ENCODE peak calls at places on chromosomes 16 and 17, in five cellular contexts. One of them, this sample, is unnamed.

GRCh38 chr17:7579001-7579838 is at the start of gene CD68:
- DNase-seq in NCI-H1694 treated with DMSO at 0.1 percent for 48 hours: no peak
- DNase-seq in H7: peak
- DNase-seq in HEK293T: no peak
- DNase-seq in AG08395: peak
- DNase-seq in this sample: peak

GRCh38 chr17:2239882-2240430 is 63.6 kb downstream of the SMG6 start:
- DNase-seq in AG08395: peak
- DNase-seq in HEK293T: no peak
- DNase-seq in NCI-H1694 treated with DMSO at 0.1 percent for 48 hours: no peak
- DNase-seq in H7: no peak
- DNase-seq in this sample: peak

GRCh38 chr17:20267459-20267842 is 199.9 kb downstream of the LGALS9B start:
- DNase-seq in AG08395: no peak
- DNase-seq in H7: no peak
- DNase-seq in HEK293T: no peak
- DNase-seq in NCI-H1694 treated with DMSO at 0.1 percent for 48 hours: no peak
- DNase-seq in this sample: no peak

GRCh38 chr17:64741924-64742670 is 80.0 kb upstream of the SMURF2 start:
- DNase-seq in AG08395: peak
- DNase-seq in NCI-H1694 treated with DMSO at 0.1 percent for 48 hours: no peak
- DNase-seq in HEK293T: no peak
- DNase-seq in H7: no peak
- DNase-seq in this sample: peak

GRCh38 chr17:62778990-62779681 is 29.0 kb downstream of the MARCHF10 start:
- DNase-seq in AG08395: peak
- DNase-seq in NCI-H1694 treated with DMSO at 0.1 percent for 48 hours: peak
- DNase-seq in H7: no peak
- DNase-seq in HEK293T: no peak
- DNase-seq in this sample: peak

GRCh38 chr17:16568541-16569357 is at the start of gene ZNF287:
- DNase-seq in H7: peak
- DNase-seq in AG08395: peak
- DNase-seq in NCI-H1694 treated with DMSO at 0.1 percent for 48 hours: peak
- DNase-seq in HEK293T: peak
- DNase-seq in this sample: peak

GRCh38 chr17:73653810-73654209 is 9.6 kb upstream of the SDK2 start:
- DNase-seq in NCI-H1694 treated with DMSO at 0.1 percent for 48 hours: no peak
- DNase-seq in H7: no peak
- DNase-seq in AG08395: no peak
- DNase-seq in HEK293T: no peak
- DNase-seq in this sample: no peak

GRCh38 chr16:17476414-17477259 is 5.9 kb upstream of the XYLT1 start:
- DNase-seq in HEK293T: peak
- DNase-seq in AG08395: peak
- DNase-seq in H7: peak
- DNase-seq in NCI-H1694 treated with DMSO at 0.1 percent for 48 hours: peak
- DNase-seq in this sample: peak

GRCh38 chr16:82070656-82071369 is 35.8 kb downstream of the HSD17B2 start:
- DNase-seq in AG08395: peak
- DNase-seq in HEK293T: no peak
- DNase-seq in NCI-H1694 treated with DMSO at 0.1 percent for 48 hours: no peak
- DNase-seq in H7: no peak
- DNase-seq in this sample: peak

GRCh38 chr17:80243526-80244433 is 16.9 kb upstream of the RNF213 start:
- DNase-seq in HEK293T: no peak
- DNase-seq in H7: no peak
- DNase-seq in NCI-H1694 treated with DMSO at 0.1 percent for 48 hours: no peak
- DNase-seq in AG08395: no peak
- DNase-seq in this sample: no peak

GRCh38 chr16:6016530-6017184 is 919.1 kb upstream of the EEF2KMT start:
- DNase-seq in AG08395: no peak
- DNase-seq in HEK293T: peak
- DNase-seq in NCI-H1694 treated with DMSO at 0.1 percent for 48 hours: peak
- DNase-seq in H7: peak
- DNase-seq in this sample: no peak

GRCh38 chr16:24689128-24689527 is 40.3 kb upstream of the TNRC6A start:
- DNase-seq in AG08395: peak
- DNase-seq in H7: peak
- DNase-seq in NCI-H1694 treated with DMSO at 0.1 percent for 48 hours: peak
- DNase-seq in HEK293T: peak
- DNase-seq in this sample: peak

GRCh38 chr17:18045691-18046090 is 6.5 kb downstream of the GID4 start:
- DNase-seq in NCI-H1694 treated with DMSO at 0.1 percent for 48 hours: no peak
- DNase-seq in AG08395: no peak
- DNase-seq in H7: no peak
- DNase-seq in HEK293T: no peak
- DNase-seq in this sample: no peak

GRCh38 chr17:79038545-79039135 is 14.7 kb downstream of the C1QTNF1 start:
- DNase-seq in NCI-H1694 treated with DMSO at 0.1 percent for 48 hours: no peak
- DNase-seq in HEK293T: no peak
- DNase-seq in H7: no peak
- DNase-seq in AG08395: peak
- DNase-seq in this sample: peak

GRCh38 chr17:76953926-76954325 is 85.7 kb downstream of the MGAT5B start:
- DNase-seq in H7: no peak
- DNase-seq in HEK293T: no peak
- DNase-seq in AG08395: no peak
- DNase-seq in NCI-H1694 treated with DMSO at 0.1 percent for 48 hours: no peak
- DNase-seq in this sample: no peak

GRCh38 chr17:69012895-69013805 is 47.6 kb downstream of the ABCA9 start:
- DNase-seq in HEK293T: no peak
- DNase-seq in AG08395: peak
- DNase-seq in NCI-H1694 treated with DMSO at 0.1 percent for 48 hours: no peak
- DNase-seq in H7: no peak
- DNase-seq in this sample: peak

This sample was measured in AG10803.